ENCODE peak calls at places on chromosome X, in nine cellular contexts. K, A, L, T, U, B, N, Q and Z are unnamed samples. For H3K9me3, the result is how much of the 10 kb centered on the place peaks cover.

GRCh38 chrX:119516157-119516702 is 48.0 kb downstream of the SLC25A5 start:
- DNase-seq in T (peak), Q (no peak), U (no peak), B (peak), A (peak), L (peak), K (peak), N (peak), Z (peak)

GRCh38 chrX:154600962-154601374 is 16.0 kb downstream of the CTAG1A start:
- DNase-seq in A (no peak), K (no peak), L (no peak), T (no peak), U (no peak), B (no peak), N (no peak), Q (no peak), Z (no peak)

GRCh38 chrX:12360389-12360788 is 222.1 kb downstream of the FRMPD4 start:
- DNase-seq in N (peak), L (no peak), T (no peak), K (peak), Q (no peak), A (no peak), U (no peak), B (no peak), Z (no peak)

GRCh38 chrX:138847930-138848329 is 136.4 kb upstream of the FGF13 start:
- DNase-seq in L (no peak), T (no peak), B (no peak), A (no peak), K (peak), N (no peak), U (no peak), Q (no peak), Z (no peak)

GRCh38 chrX:37287741-37288424 is 61.3 kb upstream of the PRRG1 start:
- DNase-seq in B (no peak), K (no peak), U (no peak), N (no peak), T (peak), A (no peak), L (no peak), Q (no peak), Z (no peak)

GRCh38 chrX:70281951-70282350 is at the start of gene RAB41:
- DNase-seq in N (no peak), T (no peak), L (no peak), Q (no peak), U (no peak), A (no peak), K (no peak), B (no peak), Z (no peak)

GRCh38 chrX:147899715-147900114 is 12.0 kb upstream of the FMR1 start:
- DNase-seq in L (no peak), B (no peak), K (no peak), T (no peak), N (no peak), A (no peak), Q (no peak), U (no peak), Z (no peak)

GRCh38 chrX:72126048-72126415 is 5.7 kb downstream of the RTL5 start:
- DNase-seq in Q (no peak), K (no peak), N (no peak), B (no peak), A (no peak), U (no peak), L (peak), T (no peak), Z (no peak)

GRCh38 chrX:111652719-111653118 is 28.3 kb upstream of the ALG13 start:
- DNase-seq in Q (no peak), K (no peak), A (no peak), N (no peak), B (no peak), L (no peak), U (no peak), T (no peak), Z (no peak)

GRCh38 chrX:10064736-10065135 is 92.0 kb upstream of the CLCN4 start:
- DNase-seq in K (no peak), B (no peak), N (no peak), L (peak), A (no peak), U (no peak), Q (peak), T (no peak), Z (peak)

GRCh38 chrX:54776987-54777672 is 20.9 kb downstream of the ITIH6 start:
- DNase-seq in N (no peak), U (no peak), B (no peak), T (no peak), L (no peak), Q (no peak), A (no peak), K (no peak), Z (no peak)

GRCh38 chrX:16082470-16083085 is 40.8 kb upstream of the GRPR start:
- DNase-seq in T (no peak), B (no peak), K (no peak), L (no peak), U (no peak), N (no peak), A (no peak), Q (no peak), Z (no peak)

GRCh38 chrX:120302434-120302833 is 8.8 kb downstream of the TMEM255A start:
- DNase-seq in L (peak), K (no peak), U (no peak), B (peak), Q (no peak), N (no peak), A (no peak), T (no peak), Z (peak)

GRCh38 chrX:37684426-37684825 is 1.2 kb upstream of the XK start:
- DNase-seq in K (peak), U (no peak), A (no peak), B (no peak), L (no peak), N (no peak), T (no peak), Q (no peak), Z (peak)

GRCh38 chrX:110081740-110082139 is 78.8 kb downstream of the TMEM164 start:
- DNase-seq in L (no peak), K (peak), Q (peak), A (no peak), U (no peak), B (no peak), N (no peak), T (no peak), Z (peak)

GRCh38 chrX:119826399-119826959 is 26.3 kb downstream of the UPF3B start:
- DNase-seq in U (no peak), L (no peak), A (peak), K (peak), N (no peak), B (no peak), T (no peak), Q (no peak), Z (no peak)

GRCh38 chrX:10055430-10055829 is 88.3 kb downstream of the CLDN34 start:
- DNase-seq in A (no peak), K (no peak), T (no peak), N (no peak), U (no peak), L (no peak), Q (no peak), B (no peak), Z (no peak)

GRCh38 chrX:23436875-23437274 is 102.2 kb downstream of the PTCHD1 start:
- DNase-seq in T (no peak), B (no peak), K (no peak), A (no peak), Q (no peak), L (no peak), U (no peak), N (no peak), Z (no peak)

GRCh38 chrX:37846558-37846933 is 825 bp downstream of the DYNLT3 start:
- DNase-seq in N (no peak), B (no peak), Q (no peak), A (no peak), L (no peak), K (no peak), T (no peak), U (no peak), Z (no peak)

DNA sequence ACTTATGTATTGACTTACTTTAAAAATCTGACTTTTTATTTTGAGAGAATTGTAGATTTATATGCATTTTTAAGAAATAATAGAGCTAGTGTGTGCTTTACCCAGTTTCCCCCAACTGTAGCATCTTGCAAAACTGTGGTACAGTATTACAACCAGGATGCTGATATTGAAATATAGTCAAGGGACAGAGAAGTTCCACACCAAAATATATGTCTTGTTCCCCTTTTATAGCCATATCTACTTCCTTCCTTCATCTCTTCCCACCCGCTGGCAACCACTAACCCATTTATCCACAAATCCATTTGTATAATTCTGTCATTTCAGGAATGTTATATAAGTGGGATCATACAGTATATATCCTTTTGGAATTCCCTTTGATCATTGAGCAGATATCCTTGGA is 16.8 kb downstream of the KDM6A start:
- DNase-seq in N (no peak), Q (no peak), K (no peak), A (no peak), B (no peak), L (no peak), T (no peak), U (no peak), Z (no peak)
- H3K9me3 ChIP-seq in N (under half), Q (under half), K (under half), A (under half), B (under half), L (under half), T (under half), U (under half), Z (under half)

DNA sequence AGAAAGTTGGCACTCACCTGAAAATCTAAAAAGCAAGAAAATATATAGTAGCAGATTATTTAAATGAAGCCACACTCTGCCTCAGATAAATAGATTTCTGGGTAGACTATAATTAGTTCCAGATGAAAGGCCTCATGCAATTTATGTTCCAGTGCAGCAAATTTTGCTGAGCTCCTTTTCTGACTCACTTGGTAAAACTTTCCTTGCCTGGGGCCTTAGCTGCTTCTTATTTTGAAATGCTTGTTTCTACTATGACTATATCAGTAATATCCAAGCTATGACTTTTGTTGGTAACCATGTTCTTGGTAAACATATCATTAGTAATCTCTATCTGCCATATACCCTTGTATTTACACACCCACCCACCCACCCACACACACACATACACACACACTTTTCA is 961.8 kb downstream of the SH3BGRL start:
- DNase-seq in U (no peak), B (no peak), L (no peak), A (no peak), K (no peak), N (no peak), T (no peak), Q (no peak), Z (no peak)
- H3K9me3 ChIP-seq in U (under half), B (under half), L (under half), A (half or more), K (under half), N (under half), T (under half), Q (under half), Z (under half)

GRCh38 chrX:63421411-63421810 is 70.3 kb upstream of the SPIN4 start:
- DNase-seq in N (no peak), L (no peak), T (no peak), K (no peak), Q (no peak), A (no peak), U (no peak), B (no peak), Z (no peak)
- H3K9me3 ChIP-seq in N (under half), L (under half), T (under half), K (under half), Q (under half), A (under half), U (under half), B (under half), Z (under half)

GRCh38 chrX:47976254-47977151 is 27.3 kb downstream of the ZNF182 start:
- DNase-seq in U (no peak), K (no peak), Q (no peak), T (no peak), N (no peak), B (no peak), A (no peak), L (no peak), Z (no peak)
- H3K9me3 ChIP-seq in U (under half), K (under half), Q (half or more), T (under half), N (under half), B (under half), A (half or more), L (under half), Z (under half)

GRCh38 chrX:103367502-103367901 is 8.8 kb upstream of the BEX3 start:
- DNase-seq in K (peak), L (no peak), B (no peak), U (no peak), N (no peak), A (no peak), Q (no peak), T (no peak), Z (no peak)

GRCh38 chrX:103372886-103373285 is 3.5 kb upstream of the BEX3 start:
- DNase-seq in A (no peak), N (no peak), Q (no peak), B (no peak), T (no peak), L (no peak), U (no peak), K (no peak), Z (no peak)

GRCh38 chrX:103373581-103373980 is 2.8 kb upstream of the BEX3 start:
- DNase-seq in U (no peak), A (no peak), T (no peak), B (no peak), K (no peak), L (no peak), Q (no peak), N (no peak), Z (no peak)

GRCh38 chrX:103369479-103369878 is 6.9 kb upstream of the BEX3 start:
- DNase-seq in A (no peak), U (no peak), L (no peak), T (no peak), K (no peak), Q (no peak), B (no peak), N (no peak), Z (no peak)
- H3K9me3 ChIP-seq in A (under half), U (under half), L (under half), T (under half), K (under half), Q (under half), B (under half), N (under half), Z (under half)

DNA sequence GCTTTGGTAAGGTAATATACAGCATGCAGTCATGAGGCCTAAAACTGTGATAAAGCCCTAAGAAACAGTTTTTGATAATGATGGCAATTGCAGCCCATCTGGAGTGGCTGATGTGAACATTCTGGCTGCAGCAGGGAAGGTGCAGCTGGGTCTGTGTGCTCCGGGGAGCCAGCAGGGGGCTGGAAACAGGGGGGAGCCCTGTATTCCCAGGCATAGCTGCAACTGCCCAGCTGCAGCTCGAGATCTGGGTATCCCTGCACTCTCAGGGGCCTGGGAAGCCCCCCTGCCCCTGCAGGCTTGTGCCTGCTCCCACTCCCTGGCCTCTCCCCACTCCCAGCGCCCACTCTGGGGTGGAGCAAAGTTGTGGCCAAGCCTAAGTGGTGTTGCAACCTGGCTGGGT is 95.6 kb downstream of the RRAGB start:
- DNase-seq in A (no peak), N (no peak), U (no peak), T (no peak), L (no peak), K (no peak), B (no peak), Q (no peak), Z (no peak)
- H3K9me3 ChIP-seq in A (under half), N (under half), U (under half), T (under half), L (under half), K (under half), B (under half), Q (under half), Z (under half)

GRCh38 chrX:38959736-38960534 is 158.7 kb downstream of the MID1IP1 start:
- DNase-seq in B (no peak), Q (no peak), N (no peak), T (no peak), U (no peak), A (no peak), L (no peak), K (peak), Z (no peak)
- H3K9me3 ChIP-seq in B (under half), Q (under half), N (under half), T (under half), U (under half), A (under half), L (under half), K (under half), Z (under half)

GRCh38 chrX:66023726-66024467 is 16.0 kb downstream of the VSIG4 start:
- DNase-seq in A (no peak), B (no peak), K (no peak), U (no peak), L (no peak), N (no peak), Q (no peak), T (no peak), Z (no peak)

GRCh38 chrX:66022742-66023725 is 16.8 kb downstream of the VSIG4 start:
- DNase-seq in B (no peak), T (no peak), N (no peak), U (no peak), K (no peak), Q (no peak), L (no peak), A (no peak), Z (no peak)

GRCh38 chrX:66024570-66024969 is 15.3 kb downstream of the VSIG4 start:
- DNase-seq in Q (no peak), B (no peak), L (no peak), K (no peak), U (no peak), A (no peak), T (no peak), N (no peak), Z (no peak)

GRCh38 chrX:66030505-66031317 is 9.2 kb downstream of the VSIG4 start:
- DNase-seq in A (peak), K (no peak), Q (no peak), T (no peak), U (no peak), N (no peak), B (no peak), L (no peak), Z (no peak)

DNA sequence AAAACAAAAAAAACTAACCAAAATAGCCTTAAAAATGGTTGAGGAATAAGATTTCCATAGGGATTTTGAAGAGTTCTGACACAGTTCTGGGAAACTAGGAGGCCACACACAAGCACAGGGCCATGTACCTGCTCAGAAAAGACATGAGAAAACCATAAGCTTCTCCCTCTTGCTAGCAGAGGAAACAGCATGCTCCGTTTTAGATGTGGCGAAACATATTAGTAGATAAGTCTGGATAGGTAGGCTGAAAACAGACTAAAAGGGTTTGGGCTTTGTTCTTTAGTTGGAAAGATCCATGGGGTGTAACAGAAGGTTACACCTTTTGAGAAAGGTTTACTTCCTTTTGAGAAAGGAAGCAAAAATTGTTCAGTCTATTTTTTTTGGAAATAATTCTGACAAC is 10.9 kb downstream of the VSIG4 start:
- DNase-seq in N (no peak), A (no peak), K (no peak), U (no peak), Q (no peak), L (no peak), T (no peak), B (no peak), Z (no peak)
- H3K9me3 ChIP-seq in N (under half), A (under half), K (under half), U (under half), Q (under half), L (under half), T (under half), B (under half), Z (under half)

GRCh38 chrX:40100141-40100536 is 2.4 kb upstream of the BCOR start:
- DNase-seq in L (peak), T (no peak), B (no peak), Q (peak), A (no peak), N (no peak), K (no peak), U (no peak), Z (no peak)
- H3K9me3 ChIP-seq in L (under half), T (under half), B (under half), Q (under half), A (under half), N (under half), K (under half), U (under half), Z (under half)